ENCODE peak calls at places on chromosomes 2 and 18, in four cellular contexts. One of them, this sample, is unnamed.
A peak's percentile ranks its signal among the peaks of the same experiment; 100 is the strongest.

GRCh38 chr18:25047983-25048382 is 304.0 kb downstream of the ZNF521 start:
- DNase-seq in K562: no peak
- DNase-seq in HCT116: no peak
- DNase-seq in HepG2: no peak
- DNase-seq in this sample: no peak

GRCh38 chr2:218168635-218169462 is 2.1 kb upstream of the CXCR1 start:
- DNase-seq in K562: peak; percentile 69
- DNase-seq in HCT116: peak; percentile 37
- DNase-seq in HepG2: peak; percentile 65
- DNase-seq in this sample: peak; percentile 8

GRCh38 chr2:44769349-44770005 is 172.0 kb upstream of the SIX3 start:
- DNase-seq in K562: no peak
- DNase-seq in HCT116: no peak
- DNase-seq in HepG2: no peak
- DNase-seq in this sample: no peak

GRCh38 chr2:241095594-241096290 is 6.3 kb downstream of the MTERF4 start:
- DNase-seq in K562: no peak
- DNase-seq in HCT116: no peak
- DNase-seq in HepG2: no peak
- DNase-seq in this sample: no peak

GRCh38 chr2:121080013-121080772 is 204.8 kb downstream of the TFCP2L1 start:
- DNase-seq in K562: peak; percentile 70
- DNase-seq in HCT116: peak; percentile 37
- DNase-seq in HepG2: peak; percentile 61
- DNase-seq in this sample: no peak

GRCh38 chr2:118388771-118389170 is 300.5 kb downstream of the INSIG2 start:
- DNase-seq in K562: no peak
- DNase-seq in HCT116: no peak
- DNase-seq in HepG2: no peak
- DNase-seq in this sample: no peak

GRCh38 chr2:229218329-229218921 is 52.7 kb downstream of the PID1 start:
- DNase-seq in K562: no peak
- DNase-seq in HCT116: no peak
- DNase-seq in HepG2: no peak
- DNase-seq in this sample: no peak

GRCh38 chr2:169007941-169008340 is 23.2 kb downstream of the ABCB11 start:
- DNase-seq in K562: no peak
- DNase-seq in HCT116: no peak
- DNase-seq in HepG2: no peak
- DNase-seq in this sample: no peak

GRCh38 chr18:10205136-10205535 is 249.3 kb upstream of the APCDD1 start:
- DNase-seq in K562: no peak
- DNase-seq in HCT116: no peak
- DNase-seq in HepG2: no peak
- DNase-seq in this sample: no peak

GRCh38 chr2:232438951-232439757 is 16.8 kb upstream of the ALPI start:
- DNase-seq in K562: peak; percentile 34
- DNase-seq in HCT116: no peak
- DNase-seq in HepG2: no peak
- DNase-seq in this sample: no peak

GRCh38 chr2:152464853-152465470 is 130.0 kb downstream of the FMNL2 start:
- DNase-seq in K562: no peak
- DNase-seq in HCT116: no peak
- DNase-seq in HepG2: no peak
- DNase-seq in this sample: no peak

GRCh38 chr2:28635251-28635650 is 116.4 kb upstream of the PPP1CB start:
- DNase-seq in K562: no peak
- DNase-seq in HCT116: no peak
- DNase-seq in HepG2: no peak
- DNase-seq in this sample: no peak

GRCh38 chr2:118697771-118698170 is 149.7 kb downstream of the EN1 start:
- DNase-seq in K562: no peak
- DNase-seq in HCT116: no peak
- DNase-seq in HepG2: no peak
- DNase-seq in this sample: no peak

GRCh38 chr2:220959391-220959802 is 612.7 kb downstream of the EPHA4 start:
- DNase-seq in K562: no peak
- DNase-seq in HCT116: no peak
- DNase-seq in HepG2: no peak
- DNase-seq in this sample: no peak

GRCh38 chr2:177753682-177754475 is 318.7 kb downstream of the PDE11A start:
- DNase-seq in K562: peak; percentile 87
- DNase-seq in HCT116: peak; percentile 24
- DNase-seq in HepG2: no peak
- DNase-seq in this sample: no peak

GRCh38 chr2:102046135-102046901 is 54.6 kb downstream of the IL1R2 start:
- DNase-seq in K562: no peak
- DNase-seq in HCT116: no peak
- DNase-seq in HepG2: peak; percentile 98
- DNase-seq in this sample: no peak

GRCh38 chr2:128412181-128412871 is 93.7 kb upstream of the HS6ST1 start:
- DNase-seq in K562: no peak
- DNase-seq in HCT116: no peak
- DNase-seq in HepG2: no peak
- DNase-seq in this sample: no peak

GRCh38 chr2:111028720-111029119 is 92.0 kb upstream of the BCL2L11 start:
- DNase-seq in K562: peak; percentile 15
- DNase-seq in HCT116: peak; percentile 40
- DNase-seq in HepG2: no peak
- DNase-seq in this sample: no peak

GRCh38 chr2:233404227-233404626 is 49.9 kb downstream of the DGKD start:
- DNase-seq in K562: peak; percentile 51
- DNase-seq in HCT116: peak; percentile 32
- DNase-seq in HepG2: peak; percentile 48
- DNase-seq in this sample: no peak

GRCh38 chr18:45662468-45662867 is 47.2 kb downstream of the SLC14A2 start:
- DNase-seq in K562: no peak
- DNase-seq in HCT116: no peak
- DNase-seq in HepG2: no peak
- DNase-seq in this sample: no peak

GRCh38 chr18:45656194-45656593 is 40.9 kb downstream of the SLC14A2 start:
- DNase-seq in K562: no peak
- DNase-seq in HCT116: no peak
- DNase-seq in HepG2: no peak
- DNase-seq in this sample: no peak

GRCh38 chr18:45654677-45655076 is 39.4 kb downstream of the SLC14A2 start:
- DNase-seq in K562: no peak
- DNase-seq in HCT116: no peak
- DNase-seq in HepG2: no peak
- DNase-seq in this sample: no peak

GRCh38 chr18:45657357-45658335 is 42.4 kb downstream of the SLC14A2 start:
- DNase-seq in K562: no peak
- DNase-seq in HCT116: no peak
- DNase-seq in HepG2: no peak
- DNase-seq in this sample: no peak

GRCh38 chr18:45658756-45659155 is 43.5 kb downstream of the SLC14A2 start:
- DNase-seq in K562: no peak
- DNase-seq in HCT116: no peak
- DNase-seq in HepG2: no peak
- DNase-seq in this sample: no peak
- TF ChIP-seq TCF7L2 in K562: no peak
- TF ChIP-seq TCF7L2 in HCT116: no peak
- TF ChIP-seq TCF7L2 in HepG2: no peak
- TF ChIP-seq TCF7L2 in this sample: no peak

GRCh38 chr2:11320698-11321492 is 23.5 kb downstream of the ROCK2 start:
- DNase-seq in K562: peak; percentile 55
- DNase-seq in HCT116: peak; percentile 15
- DNase-seq in HepG2: peak; percentile 35
- DNase-seq in this sample: no peak
- TF ChIP-seq CTCF in K562: peak; percentile 53
- TF ChIP-seq CTCF in HCT116: peak; percentile 29
- TF ChIP-seq CTCF in HepG2: peak; percentile 2
- TF ChIP-seq CTCF in this sample: peak; percentile 30

GRCh38 chr2:65608966-65609365 is 176.6 kb upstream of the SPRED2 start:
- DNase-seq in K562: no peak
- DNase-seq in HCT116: no peak
- DNase-seq in HepG2: no peak
- DNase-seq in this sample: no peak
- TF ChIP-seq POLR2AphosphoS5 in K562: no peak
- TF ChIP-seq POLR2AphosphoS5 in HCT116: no peak
- TF ChIP-seq POLR2AphosphoS5 in HepG2: no peak
- TF ChIP-seq POLR2AphosphoS5 in this sample: no peak

GRCh38 chr2:13662055-13662454 is 945.3 kb downstream of the TRIB2 start:
- DNase-seq in K562: no peak
- DNase-seq in HCT116: no peak
- DNase-seq in HepG2: no peak
- DNase-seq in this sample: no peak
- TF ChIP-seq TCF7L2 in K562: no peak
- TF ChIP-seq TCF7L2 in HCT116: no peak
- TF ChIP-seq TCF7L2 in HepG2: no peak
- TF ChIP-seq TCF7L2 in this sample: no peak

GRCh38 chr2:27492557-27492956 is 2.4 kb downstream of the FNDC4 start:
- DNase-seq in K562: no peak
- DNase-seq in HCT116: no peak
- DNase-seq in HepG2: no peak
- DNase-seq in this sample: no peak

GRCh38 chr2:27493948-27494283 is 1.1 kb downstream of the FNDC4 start:
- DNase-seq in K562: no peak
- DNase-seq in HCT116: no peak
- DNase-seq in HepG2: no peak
- DNase-seq in this sample: no peak

GRCh38 chr2:27489118-27489497 is 435 bp downstream of the IFT172 start:
- DNase-seq in K562: peak; percentile 34
- DNase-seq in HCT116: peak; percentile 1
- DNase-seq in HepG2: peak; percentile 44
- DNase-seq in this sample: no peak

GRCh38 chr2:27485496-27485895 is 4.0 kb downstream of the IFT172 start:
- DNase-seq in K562: no peak
- DNase-seq in HCT116: no peak
- DNase-seq in HepG2: no peak
- DNase-seq in this sample: no peak

DNA sequence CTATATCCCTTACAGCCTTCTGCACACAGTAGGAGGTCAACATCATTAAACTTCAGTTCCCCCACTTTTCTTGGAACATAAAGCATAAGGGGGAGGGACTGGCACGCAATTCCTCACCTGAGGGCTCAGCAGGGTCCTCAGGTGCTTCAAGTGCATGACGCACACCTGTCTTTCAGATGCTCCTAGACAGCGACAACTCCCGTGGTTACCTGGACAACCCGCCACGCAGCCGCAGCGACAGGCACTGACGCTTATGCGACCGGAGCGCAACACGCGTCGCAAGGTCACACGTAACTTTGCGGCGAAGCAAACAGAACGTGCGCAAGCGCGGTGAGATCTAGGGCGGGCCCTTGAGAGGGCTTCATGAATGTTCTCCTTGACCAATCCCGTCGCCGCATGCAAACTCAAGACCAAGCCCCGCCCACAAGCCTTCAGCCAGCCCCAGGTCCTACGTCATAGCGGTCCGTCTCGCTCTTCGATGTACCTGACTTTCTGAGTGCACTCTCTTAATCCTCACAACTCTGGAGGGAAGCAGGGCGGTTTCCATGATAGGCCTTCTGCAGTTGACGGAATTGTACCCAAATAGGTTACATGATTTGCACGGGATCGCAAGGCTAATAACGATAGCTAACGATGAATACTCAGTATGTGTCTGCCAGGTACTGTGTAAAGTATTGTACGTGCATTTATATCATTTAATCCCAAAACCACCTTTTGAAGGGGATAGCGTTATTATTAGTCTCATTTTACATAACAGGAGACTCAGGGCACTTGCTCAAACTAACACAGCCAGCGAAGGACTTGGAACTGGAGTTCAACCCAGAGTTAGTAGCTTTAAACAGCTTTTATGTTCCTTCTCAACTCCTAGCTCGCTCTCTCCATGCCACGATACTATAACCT is at the start of gene IFT172:
- DNase-seq in K562: peak; percentile 100
- DNase-seq in HCT116: peak; percentile 99
- DNase-seq in HepG2: peak; percentile 100
- DNase-seq in this sample: peak; percentile 99
- TF ChIP-seq CTCF in K562: peak; percentile 9
- TF ChIP-seq CTCF in HCT116: no peak
- TF ChIP-seq CTCF in HepG2: no peak
- TF ChIP-seq CTCF in this sample: no peak

DNA sequence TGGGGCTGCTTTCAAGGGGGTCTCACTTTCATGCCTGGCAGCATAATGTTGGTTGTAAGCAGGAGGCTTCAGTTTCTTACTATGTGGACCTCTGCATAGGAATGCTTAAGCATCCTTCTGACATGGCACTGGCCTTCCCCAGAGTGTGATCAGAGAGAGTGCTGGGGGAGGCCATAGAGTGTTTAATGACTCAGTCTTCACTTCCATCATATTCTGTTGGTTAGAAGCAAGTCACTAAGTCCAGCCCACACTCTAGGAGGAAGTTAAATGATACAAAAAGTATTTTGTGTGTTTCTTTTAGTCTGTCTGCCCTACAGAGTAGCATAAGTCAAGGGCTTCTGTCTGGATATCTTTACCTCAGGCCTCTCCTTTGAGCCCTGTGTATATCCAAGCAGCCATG is 64.9 kb downstream of the GALNT1 start:
- DNase-seq in K562: no peak
- DNase-seq in HCT116: no peak
- DNase-seq in HepG2: no peak
- DNase-seq in this sample: no peak
- TF ChIP-seq POLR2AphosphoS5 in K562: no peak
- TF ChIP-seq POLR2AphosphoS5 in HCT116: no peak
- TF ChIP-seq POLR2AphosphoS5 in HepG2: no peak
- TF ChIP-seq POLR2AphosphoS5 in this sample: no peak

GRCh38 chr2:179344280-179344961 is 79.8 kb upstream of the SESTD1 start:
- DNase-seq in K562: no peak
- DNase-seq in HCT116: no peak
- DNase-seq in HepG2: peak; percentile 87
- DNase-seq in this sample: no peak
- TF ChIP-seq TCF7L2 in K562: no peak
- TF ChIP-seq TCF7L2 in HCT116: no peak
- TF ChIP-seq TCF7L2 in HepG2: no peak
- TF ChIP-seq TCF7L2 in this sample: no peak